ENCODE peak calls at places on chromosomes 16 and 17, in six cellular contexts. F is A549, X is GM12878, S is K562, U is endothelial cell of umbilical vein, V is HepG2. L is an unnamed sample.

GRCh38 chr16:29912087-29912486 is 11.8 kb downstream of the ASPHD1 start:
- DNase-seq in X (no peak), V (no peak), S (no peak), F (no peak), U (no peak), L (no peak)

GRCh38 chr16:49860593-49860992 is 4.7 kb upstream of the ZNF423 start:
- DNase-seq in V (no peak), U (no peak), F (no peak), X (no peak), S (no peak), L (no peak)

GRCh38 chr17:63113167-63113566 is 147.1 kb downstream of the TANC2 start:
- DNase-seq in F (no peak), U (no peak), S (peak), X (no peak), V (peak), L (peak)

GRCh38 chr16:8675183-8676159 is 1.1 kb downstream of the ABAT start:
- DNase-seq in U (no peak), X (no peak), V (peak), F (no peak), S (no peak), L (no peak)

GRCh38 chr16:3092501-3092991 is 6.5 kb downstream of the ZSCAN10 start:
- DNase-seq in U (no peak), V (no peak), S (no peak), X (no peak), F (no peak), L (no peak)

GRCh38 chr17:68353121-68353521 is 61.8 kb downstream of the ARSG start:
- DNase-seq in S (no peak), X (no peak), V (no peak), F (no peak), U (no peak), L (peak)

GRCh38 chr16:55944377-55944802 is 69.2 kb upstream of the CES5A start:
- DNase-seq in U (peak), S (peak), V (peak), F (peak), X (no peak), L (peak)

GRCh38 chr17:9274119-9274445 is 252.8 kb downstream of the NTN1 start:
- DNase-seq in V (no peak), F (no peak), S (no peak), X (no peak), U (no peak), L (no peak)

GRCh38 chr17:39205112-39205526 is 5.0 kb downstream of the RPL19 start:
- DNase-seq in X (no peak), U (no peak), S (peak), V (no peak), F (no peak), L (peak)

GRCh38 chr16:70589998-70590471 is 56.3 kb upstream of the IL34 start:
- DNase-seq in U (peak), F (peak), V (no peak), X (no peak), S (no peak), L (no peak)

GRCh38 chr16:66720766-66721165 is 24.2 kb upstream of the CMTM4 start:
- DNase-seq in U (no peak), F (no peak), V (no peak), X (no peak), S (no peak), L (no peak)

GRCh38 chr17:74744714-74745547 is 3.5 kb upstream of the NHERF1 start:
- DNase-seq in V (peak), X (no peak), U (peak), S (peak), F (peak), L (peak)

GRCh38 chr17:55295411-55296170 is 30.8 kb downstream of the HLF start:
- DNase-seq in V (peak), X (no peak), F (peak), S (peak), U (peak), L (peak)

GRCh38 chr17:57464191-57464864 is 208.0 kb downstream of the MSI2 start:
- DNase-seq in F (no peak), U (no peak), X (no peak), S (no peak), V (no peak), L (peak)

GRCh38 chr17:39818282-39819000 is 45.7 kb downstream of the IKZF3 start:
- DNase-seq in U (no peak), S (no peak), X (no peak), F (no peak), V (no peak), L (no peak)

GRCh38 chr16:12819126-12820117 is 15.7 kb upstream of the CPPED1 start:
- DNase-seq in U (peak), X (peak), V (peak), S (peak), F (peak), L (peak)

GRCh38 chr17:29593546-29594440 is 861 bp downstream of the ANKRD13B start:
- DNase-seq in F (no peak), U (no peak), S (peak), X (no peak), V (no peak), L (peak)

GRCh38 chr17:496761-497586 is 144.4 kb upstream of the RPH3AL start:
- DNase-seq in S (no peak), X (no peak), F (no peak), U (no peak), V (no peak), L (no peak)

GRCh38 chr16:2527071-2527783 is 4.0 kb downstream of the CEMP1 start:
- DNase-seq in U (no peak), S (no peak), V (no peak), F (no peak), X (no peak), L (no peak)

GRCh38 chr17:48970224-48970623 is 1.8 kb upstream of the GIP start:
- DNase-seq in V (no peak), U (peak), F (no peak), X (no peak), S (peak), L (no peak)

GRCh38 chr17:42509916-42510315 is 26.1 kb upstream of the NAGLU start:
- DNase-seq in U (no peak), S (no peak), X (no peak), F (no peak), V (no peak), L (no peak)

GRCh38 chr17:44203731-44204452 is 4.2 kb upstream of the ATXN7L3 start:
- DNase-seq in S (peak), F (peak), V (peak), U (peak), X (no peak), L (peak)

GRCh38 chr17:52159159-52159809 is 770 bp upstream of the CA10 start:
- DNase-seq in S (no peak), X (no peak), V (no peak), F (no peak), U (no peak), L (no peak)

GRCh38 chr17:16001498-16001897 is 1.9 kb downstream of the TTC19 start:
- DNase-seq in U (no peak), X (no peak), S (no peak), V (no peak), F (no peak), L (no peak)

GRCh38 chr17:16002708-16003265 is 3.2 kb downstream of the TTC19 start:
- DNase-seq in V (no peak), X (no peak), U (no peak), F (no peak), S (no peak), L (no peak)

GRCh38 chr17:16005641-16006040 is 6.0 kb downstream of the TTC19 start:
- DNase-seq in V (no peak), X (no peak), S (no peak), F (no peak), U (no peak), L (no peak)

GRCh38 chr17:16007439-16007838 is 7.8 kb downstream of the TTC19 start:
- DNase-seq in V (no peak), X (no peak), F (no peak), U (no peak), S (no peak), L (no peak)

GRCh38 chr17:16003841-16004240 is 4.2 kb downstream of the TTC19 start:
- DNase-seq in S (no peak), X (no peak), V (no peak), F (no peak), U (peak), L (no peak)
- TF ChIP-seq MAX in S (no peak), X (no peak), V (no peak), F (no peak), U (no peak), L (no peak)

GRCh38 chr17:77437017-77437416 is 296.2 kb downstream of the SEC14L1 start:
- DNase-seq in F (no peak), X (no peak), V (no peak), S (no peak), U (no peak), L (peak)
- TF ChIP-seq MYC in F (no peak), X (no peak), V (no peak), S (no peak), U (no peak), L (no peak)

DNA sequence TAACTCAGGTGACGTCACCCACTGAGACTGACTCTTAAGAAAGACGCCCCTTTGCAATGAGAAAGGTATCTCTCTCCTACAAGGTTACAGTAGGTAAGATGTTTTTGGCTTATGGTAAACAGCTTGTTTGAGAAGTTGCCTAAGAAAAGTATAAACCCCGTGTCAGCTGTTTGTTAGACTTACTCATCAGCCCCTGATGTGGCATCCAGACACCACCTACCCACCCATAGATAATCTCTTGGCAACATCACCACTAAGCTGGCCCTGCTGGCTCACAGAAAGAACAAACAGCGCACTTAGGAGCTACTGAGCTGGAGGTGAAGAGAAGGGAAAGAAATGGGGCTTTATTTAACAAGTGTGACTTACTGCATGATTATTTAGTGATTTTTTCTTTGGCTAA is 121.0 kb downstream of the PARN start:
- DNase-seq in V (peak), S (no peak), U (no peak), F (peak), X (no peak), L (no peak)
- TF ChIP-seq POLR2A in V (no peak), S (no peak), U (no peak), F (no peak), X (no peak), L (no peak)

DNA sequence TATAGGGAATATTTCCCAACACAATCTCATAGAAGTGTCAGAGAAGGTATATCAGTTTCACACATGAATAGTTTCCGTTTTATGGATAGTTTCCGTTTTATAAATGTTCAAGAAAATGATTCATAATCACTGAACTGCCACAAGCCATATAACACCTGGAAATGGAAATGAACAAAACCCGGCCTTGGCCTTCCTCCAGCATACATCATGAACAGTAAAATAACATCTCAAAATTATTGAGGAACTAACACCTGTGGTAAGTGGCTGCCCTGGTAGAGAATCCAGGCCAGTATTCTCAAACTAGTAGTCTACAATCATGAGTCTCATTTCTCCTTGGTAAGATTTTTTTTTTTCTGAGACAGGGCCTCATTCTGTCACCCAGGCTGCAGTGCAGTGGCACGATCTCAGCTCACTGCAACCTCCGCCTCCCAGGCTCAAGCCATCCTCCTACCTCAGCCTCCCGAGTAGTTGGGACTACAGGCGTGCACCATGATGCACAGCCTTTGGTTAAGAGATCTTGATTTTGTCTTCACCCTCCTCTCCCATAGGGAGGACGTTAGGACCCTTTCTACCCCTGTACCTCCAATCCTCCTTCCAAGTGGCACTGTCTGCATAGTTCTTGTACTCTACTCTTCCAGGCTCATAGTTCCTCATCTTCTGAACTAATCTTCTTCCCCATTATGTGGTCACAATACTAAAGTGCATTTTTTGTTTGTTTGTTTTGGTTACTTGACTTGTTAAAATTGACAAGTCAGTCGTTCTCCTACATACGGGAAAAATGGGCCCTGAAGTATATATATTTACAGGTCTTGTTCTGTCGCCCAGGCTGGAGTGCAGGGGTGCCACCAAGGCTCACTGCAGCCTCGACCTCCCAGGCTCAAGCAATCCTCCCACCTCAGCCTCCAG is 15.0 kb upstream of the RGS9 start:
- DNase-seq in V (no peak), U (peak), S (no peak), X (peak), F (no peak), L (no peak)
- TF ChIP-seq MAX in V (no peak), U (no peak), S (no peak), X (no peak), F (no peak), L (no peak)

GRCh38 chr17:73722163-73722562 is 77.9 kb upstream of the SDK2 start:
- DNase-seq in S (no peak), U (no peak), X (no peak), F (no peak), V (no peak), L (no peak)
- TF ChIP-seq MYC in S (no peak), U (no peak), X (no peak), F (no peak), V (no peak), L (no peak)

GRCh38 chr16:83807710-83808572 is at the start of gene HSBP1:
- DNase-seq in U (peak), V (peak), F (peak), S (peak), X (peak), L (peak)
- TF ChIP-seq POLR2A in U (peak), V (peak), F (peak), S (peak), X (peak), L (peak)

DNA sequence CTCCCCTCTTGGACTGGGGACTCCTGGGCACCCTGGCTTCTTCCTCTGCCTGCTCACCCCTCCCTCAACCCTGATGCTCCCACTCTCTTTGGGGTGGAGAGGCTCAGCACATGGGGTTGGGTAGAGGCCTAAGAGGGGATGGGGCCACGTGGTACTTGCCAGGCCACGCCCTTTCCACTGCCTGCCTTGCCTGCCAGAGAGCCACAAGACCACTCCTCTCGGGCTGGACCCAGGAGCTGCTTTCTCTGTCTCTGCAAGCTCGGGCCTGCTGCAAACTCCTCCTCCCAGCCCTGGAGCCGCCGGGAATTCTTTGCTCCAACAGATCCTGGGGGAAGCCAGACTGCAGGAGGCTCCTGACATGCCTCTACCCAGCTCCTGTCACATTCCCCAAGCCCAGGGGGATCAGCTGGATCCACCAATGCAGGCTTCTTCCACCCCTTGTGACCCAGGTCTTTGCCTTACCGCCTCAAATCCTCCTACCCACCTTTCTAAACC is 11.8 kb downstream of the DLX4 start:
- DNase-seq in X (no peak), V (no peak), S (no peak), F (no peak), U (no peak), L (no peak)
- TF ChIP-seq MAX in X (no peak), V (no peak), S (no peak), F (no peak), U (no peak), L (peak)

GRCh38 chr16:88747588-88748301 is 37.3 kb downstream of the PIEZO1 start:
- DNase-seq in S (peak), U (no peak), F (peak), V (peak), X (no peak), L (peak)
- TF ChIP-seq MYC in S (no peak), U (no peak), F (no peak), V (no peak), X (no peak), L (no peak)